ENCODE peak calls at places on chromosome 3, in five cellular contexts. R is ureter; S is GM12864; I is stimulated activated CD4-positive, alpha-beta T cell treated with anti-CD3 and anti-CD28 coated beads, Interleukin-4, amount 100 ng/mL, for 48 hours; V is AML-193. N is an unnamed sample.
A peak's percentile ranks its signal among the peaks of the same experiment; 100 is the strongest.

GRCh38 chr3:42763023-42763422 is 10.0 kb downstream of the CCDC13 start:
- DNase-seq in I (no peak), S (no peak), V (no peak), R (no peak), N (no peak)

GRCh38 chr3:167450675-167451074 is 23.2 kb downstream of the SERPINI2 start:
- DNase-seq in R (no peak), S (no peak), V (no peak), I (no peak), N (no peak)

GRCh38 chr3:27423463-27423862 is 54.3 kb upstream of the NEK10 start:
- DNase-seq in S (no peak), V (no peak), R (no peak), I (no peak), N (no peak)

GRCh38 chr3:9008550-9009255 is 45.4 kb upstream of the RAD18 start:
- DNase-seq in I (no peak), S (no peak), V (no peak), R (no peak), N (no peak)

GRCh38 chr3:76063019-76063418 is 277.7 kb upstream of the ZNF717 start:
- DNase-seq in I (no peak), R (no peak), V (no peak), S (no peak), N (no peak)

GRCh38 chr3:157856078-157856939 is 249.9 kb downstream of the SHOX2 start:
- DNase-seq in I (no peak), S (no peak), V (no peak), R (no peak), N (no peak)

GRCh38 chr3:162956711-162957110 is 1460.1 kb downstream of the OTOL1 start:
- DNase-seq in S (no peak), R (no peak), I (no peak), V (no peak), N (no peak)

GRCh38 chr3:171309906-171310359 is 150.3 kb downstream of the TNIK start:
- DNase-seq in R (no peak), S (no peak), V (no peak), I (no peak), N (no peak)

GRCh38 chr3:189995129-189995528 is 125.6 kb downstream of the P3H2 start:
- DNase-seq in R (no peak), I (no peak), V (no peak), S (no peak), N (no peak)

GRCh38 chr3:170766253-170766652 is 103.7 kb downstream of the RPL22L1 start:
- DNase-seq in I (no peak), S (no peak), V (no peak), R (no peak), N (no peak)

GRCh38 chr3:16338999-16339398 is 74.0 kb downstream of the OXNAD1 start:
- DNase-seq in S (no peak), R (no peak), V (peak; percentile 87), I (no peak), N (no peak)

GRCh38 chr3:182521339-182521738 is 272.0 kb upstream of the ATP11B start:
- DNase-seq in I (no peak), V (no peak), R (no peak), S (no peak), N (no peak)

GRCh38 chr3:79204351-79204750 is 563.4 kb downstream of the ROBO1 start:
- DNase-seq in R (no peak), I (no peak), V (no peak), S (no peak), N (no peak)

GRCh38 chr3:29194139-29194538 is 86.7 kb upstream of the RBMS3 start:
- DNase-seq in R (no peak), S (no peak), V (no peak), I (no peak), N (no peak)

GRCh38 chr3:44988073-44988472 is 12.0 kb downstream of the EXOSC7 start:
- DNase-seq in V (peak; percentile 74), I (no peak), R (no peak), S (no peak), N (no peak)

GRCh38 chr3:144033863-144034262 is 62.2 kb downstream of the DIPK2A start:
- DNase-seq in R (no peak), I (no peak), V (no peak), S (no peak), N (no peak)

GRCh38 chr3:15440891-15441290 is 13.5 kb downstream of the EAF1 start:
- DNase-seq in I (no peak), R (no peak), V (peak; percentile 80), S (no peak), N (no peak)

GRCh38 chr3:171123913-171124312 is 97.4 kb upstream of the SLC2A2 start:
- DNase-seq in V (no peak), I (no peak), R (no peak), S (no peak), N (no peak)

GRCh38 chr3:126442099-126442848 is 33.4 kb downstream of the ZXDC start:
- DNase-seq in I (no peak), R (no peak), V (no peak), S (no peak), N (no peak)

GRCh38 chr3:17227472-17227871 is 342.7 kb downstream of the PLCL2 start:
- DNase-seq in V (no peak), S (no peak), I (no peak), R (no peak), N (no peak)

GRCh38 chr3:153291052-153291689 is 129.1 kb downstream of the RAP2B start:
- DNase-seq in V (peak; percentile 82), I (no peak), S (no peak), R (no peak), N (no peak)

GRCh38 chr3:171323934-171324535 is 136.2 kb downstream of the TNIK start:
- DNase-seq in S (no peak), R (no peak), V (no peak), I (no peak), N (no peak)

GRCh38 chr3:147797095-147797494 is 387.9 kb downstream of the ZIC1 start:
- DNase-seq in I (no peak), V (no peak), S (no peak), R (no peak), N (no peak)

GRCh38 chr3:106423321-106424225 is 554.8 kb upstream of the CBLB start:
- DNase-seq in S (peak; percentile 29), V (no peak), R (no peak), I (no peak), N (no peak)

GRCh38 chr3:103453152-103453551 is 1018.3 kb downstream of the ZPLD1 start:
- DNase-seq in R (no peak), S (no peak), I (no peak), V (no peak), N (no peak)

GRCh38 chr3:128076783-128077624 is 24.8 kb downstream of the SEC61A1 start:
- DNase-seq in I (peak; percentile 38), S (no peak), R (no peak), V (peak; percentile 70), N (no peak)

GRCh38 chr3:34298668-34299067 is 500.2 kb downstream of the PDCD6IP start:
- DNase-seq in S (no peak), V (no peak), R (no peak), I (no peak), N (no peak)

GRCh38 chr3:118817748-118818165 is 216.9 kb downstream of the IGSF11 start:
- DNase-seq in V (peak; percentile 45), S (peak; percentile 42), I (peak; percentile 10), R (no peak), N (no peak)

GRCh38 chr3:13202744-13203397 is 129.6 kb upstream of the IQSEC1 start:
- DNase-seq in R (no peak), S (no peak), V (no peak), I (no peak), N (no peak)